ENCODE peak calls at places on chromosomes 2 and 18, in eight cellular contexts. M is GM06990, J is BE2C, Q is HFF-Myc, T is suprapubic skin, E is osteocyte, V is psoas muscle, Z is thyroid gland. F is an unnamed sample.

GRCh38 chr2:160472839-160473251 is 20.8 kb downstream of the RBMS1 start:
- DNase-seq in M (no peak), E (no peak), Q (peak; percentile 51), T (no peak), Z (no peak), V (no peak), J (no peak), F (no peak)

GRCh38 chr2:145411493-145411892 is 891.6 kb upstream of the ZEB2 start:
- DNase-seq in M (peak; percentile 58), E (no peak), V (no peak), Q (no peak), Z (no peak), J (no peak), T (no peak), F (no peak)

GRCh38 chr2:16473575-16473974 is 192.1 kb downstream of the CYRIA start:
- DNase-seq in J (no peak), E (no peak), Z (no peak), Q (no peak), M (no peak), V (no peak), T (no peak), F (no peak)

GRCh38 chr18:46152436-46152807 is 48.2 kb downstream of the HAUS1 start:
- DNase-seq in M (no peak), Z (peak; percentile 90), V (peak; percentile 94), T (no peak), J (no peak), E (no peak), Q (no peak), F (peak; percentile 21)

GRCh38 chr2:232927793-232928563 is 57.9 kb downstream of the SNORC start:
- DNase-seq in T (no peak), J (no peak), E (no peak), V (no peak), Q (no peak), M (no peak), Z (no peak), F (peak; percentile 81)

GRCh38 chr2:60998628-60999545 is 18.6 kb upstream of the PEX13 start:
- DNase-seq in Q (peak; percentile 52), M (no peak), T (no peak), J (no peak), Z (no peak), V (no peak), E (no peak), F (no peak)

GRCh38 chr2:84532291-84532690 is 16.0 kb downstream of the DNAH6 start:
- DNase-seq in J (no peak), Z (no peak), Q (no peak), M (no peak), E (no peak), T (no peak), V (no peak), F (no peak)

GRCh38 chr2:58425368-58425767 is 184.2 kb upstream of the FANCL start:
- DNase-seq in V (no peak), T (no peak), E (no peak), J (no peak), M (no peak), Z (no peak), Q (no peak), F (no peak)

GRCh38 chr18:48816554-48816953 is 134.2 kb downstream of the SMAD7 start:
- DNase-seq in T (peak; percentile 31), J (no peak), V (peak; percentile 26), M (no peak), E (peak; percentile 59), Q (no peak), Z (no peak), F (no peak)

GRCh38 chr2:120983344-120983743 is 247.7 kb downstream of the GLI2 start:
- DNase-seq in T (no peak), V (no peak), E (no peak), M (no peak), J (peak; percentile 24), Z (no peak), Q (no peak), F (no peak)

GRCh38 chr2:44933434-44933951 is 8.0 kb upstream of the SIX3 start:
- DNase-seq in T (peak; percentile 72), Z (no peak), M (no peak), E (no peak), V (no peak), J (no peak), Q (no peak), F (no peak)

GRCh38 chr18:23282437-23282781 is 147.1 kb downstream of the CABLES1 start:
- DNase-seq in Q (no peak), Z (no peak), T (no peak), J (no peak), E (no peak), M (no peak), V (no peak), F (no peak)

GRCh38 chr2:241194811-241195210 is 6.3 kb downstream of the ANO7 start:
- DNase-seq in Q (no peak), E (no peak), Z (no peak), J (no peak), V (no peak), M (no peak), T (no peak), F (no peak)

GRCh38 chr2:231800493-231801091 is 14.3 kb downstream of the COPS7B start:
- DNase-seq in E (no peak), J (peak; percentile 71), M (no peak), V (no peak), T (no peak), Z (peak; percentile 35), Q (no peak), F (peak; percentile 70)

GRCh38 chr2:102112692-102113665 is 29.6 kb upstream of the IL1R1 start:
- DNase-seq in Q (no peak), Z (no peak), J (no peak), T (no peak), E (no peak), M (no peak), V (no peak), F (no peak)

GRCh38 chr2:23530909-23531276 is 145.9 kb downstream of the KLHL29 start:
- DNase-seq in Q (no peak), T (no peak), V (no peak), J (no peak), E (no peak), M (no peak), Z (no peak), F (no peak)

GRCh38 chr2:23531881-23532280 is 146.9 kb downstream of the KLHL29 start:
- DNase-seq in V (no peak), J (no peak), E (no peak), Z (no peak), M (no peak), T (no peak), Q (no peak), F (no peak)

GRCh38 chr2:23533014-23533730 is 148.2 kb downstream of the KLHL29 start:
- DNase-seq in Q (no peak), J (peak; percentile 47), E (no peak), V (no peak), T (no peak), Z (no peak), M (no peak), F (peak; percentile 30)

GRCh38 chr2:23531280-23531679 is 146.3 kb downstream of the KLHL29 start:
- DNase-seq in T (no peak), V (no peak), E (no peak), Z (no peak), J (no peak), M (no peak), Q (no peak), F (no peak)

GRCh38 chr2:23532311-23533013 is 147.5 kb downstream of the KLHL29 start:
- DNase-seq in V (no peak), E (no peak), J (peak; percentile 73), Z (no peak), T (no peak), M (peak; percentile 38), Q (no peak), F (no peak)
- TF ChIP-seq CTCF in V (no peak), E (no peak), J (no peak), Z (no peak), T (no peak), M (no peak), Q (no peak), F (no peak)

GRCh38 chr18:3869848-3870247 is 419.9 kb downstream of the TGIF1 start:
- DNase-seq in Q (peak; percentile 33), J (no peak), V (no peak), T (no peak), M (no peak), Z (no peak), E (no peak), F (no peak)
- TF ChIP-seq CTCF in Q (peak; percentile 16), J (no peak), V (peak; percentile 27), T (no peak), M (peak; percentile 26), Z (peak; percentile 39), E (peak; percentile 64), F (peak; percentile 53)

DNA sequence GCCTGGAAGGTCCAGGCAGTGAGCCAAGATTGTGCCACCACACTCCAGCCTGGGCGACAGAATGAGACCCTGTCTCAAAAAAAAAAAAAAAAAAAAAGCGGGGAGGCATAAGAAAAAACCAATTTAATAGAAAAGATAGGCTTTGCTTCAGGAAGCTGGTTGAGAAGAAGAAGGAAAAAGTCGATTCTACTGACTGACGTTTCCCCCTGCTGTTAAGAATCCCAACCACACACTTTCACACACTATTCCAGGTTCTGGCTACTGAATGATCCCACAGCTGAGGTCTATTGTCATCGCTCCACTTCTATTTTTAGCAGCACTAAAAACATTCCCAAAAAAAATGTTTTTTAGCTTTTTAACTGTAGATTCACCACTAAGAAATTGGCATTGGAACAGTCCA is 6.7 kb upstream of the CHCHD5 start:
- DNase-seq in Z (no peak), E (no peak), M (no peak), J (no peak), V (no peak), Q (no peak), T (no peak), F (no peak)
- TF ChIP-seq CTCF in Z (no peak), E (peak; percentile 37), M (no peak), J (no peak), V (no peak), Q (peak; percentile 10), T (no peak), F (no peak)

DNA sequence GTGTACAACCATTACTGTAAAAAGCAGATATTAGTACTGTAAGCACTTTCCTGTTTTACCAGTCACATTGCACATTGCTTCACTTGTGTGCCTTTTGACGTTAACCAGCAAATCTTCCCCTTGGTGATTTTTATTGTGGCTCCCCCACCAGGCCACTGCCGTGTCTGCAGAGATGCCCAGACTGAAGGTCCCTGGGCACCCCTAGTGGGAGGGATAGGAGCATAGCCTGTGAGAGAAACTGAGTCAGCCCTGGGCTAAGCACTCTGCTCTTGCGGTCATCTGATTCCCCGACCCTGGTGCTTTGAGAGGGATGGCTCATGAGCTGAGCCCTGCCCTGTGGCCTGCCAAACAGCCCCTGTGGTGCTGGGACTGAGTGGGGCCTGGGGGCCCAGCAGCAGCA is 73.4 kb downstream of the INPP4A start:
- DNase-seq in Q (no peak), J (no peak), E (no peak), M (peak; percentile 32), Z (no peak), V (no peak), T (no peak), F (no peak)
- TF ChIP-seq CTCF in Q (peak; percentile 32), J (peak; percentile 39), E (peak; percentile 41), M (peak; percentile 79), Z (no peak), V (peak; percentile 9), T (peak; percentile 11), F (no peak)

DNA sequence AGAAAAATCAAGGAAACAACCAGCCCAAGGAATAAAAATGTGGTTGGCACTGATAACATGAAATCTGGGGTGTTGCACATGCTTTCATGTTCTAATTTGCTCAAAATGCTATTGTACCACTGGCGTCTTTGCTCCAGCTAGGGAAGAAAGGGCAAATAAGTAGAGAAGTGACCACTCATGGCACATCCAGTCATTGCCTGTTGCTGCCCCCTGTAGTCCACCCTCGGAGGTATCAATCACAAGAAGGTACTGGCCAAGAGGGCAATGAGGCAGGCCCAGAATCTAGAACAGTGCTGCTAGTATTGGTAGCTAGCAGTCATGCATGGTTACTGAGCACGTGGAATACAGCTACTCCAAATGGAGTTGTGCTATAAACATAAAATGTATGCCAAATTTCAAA is 213.4 kb downstream of the CDCA7 start:
- DNase-seq in E (no peak), V (no peak), Z (peak; percentile 15), J (peak; percentile 11), Q (no peak), M (no peak), T (no peak), F (peak; percentile 30)
- TF ChIP-seq CTCF in E (peak; percentile 44), V (peak; percentile 22), Z (no peak), J (peak; percentile 36), Q (peak; percentile 58), M (peak; percentile 27), T (no peak), F (peak; percentile 23)